ENCODE peak calls at places on chromosomes 12 and 14, in four cellular contexts. One of them, this sample, is unnamed.

GRCh38 chr12:53484686-53485567 is 14.3 kb downstream of the MAP3K12 start:
- DNase-seq in tibial nerve: no peak
- DNase-seq in A549: no peak
- DNase-seq in HepG2: no peak
- DNase-seq in this sample: no peak

GRCh38 chr14:99118046-99118721 is 153.8 kb downstream of the BCL11B start:
- DNase-seq in HepG2: no peak
- DNase-seq in A549: no peak
- DNase-seq in tibial nerve: no peak
- DNase-seq in this sample: peak; percentile 81

GRCh38 chr12:31387466-31387865 is 61.5 kb upstream of the SINHCAF start:
- DNase-seq in tibial nerve: no peak
- DNase-seq in HepG2: no peak
- DNase-seq in A549: no peak
- DNase-seq in this sample: no peak

GRCh38 chr12:132404956-132405741 is 75.8 kb upstream of the GALNT9 start:
- DNase-seq in HepG2: no peak
- DNase-seq in tibial nerve: no peak
- DNase-seq in A549: no peak
- DNase-seq in this sample: no peak

GRCh38 chr12:89507015-89507824 is 17.4 kb downstream of the GALNT4 start:
- DNase-seq in HepG2: peak; percentile 43
- DNase-seq in A549: peak; percentile 90
- DNase-seq in tibial nerve: no peak
- DNase-seq in this sample: no peak

GRCh38 chr12:27733052-27733656 is 22.5 kb downstream of the MRPS35 start:
- DNase-seq in tibial nerve: peak; percentile 36
- DNase-seq in A549: peak; percentile 55
- DNase-seq in HepG2: peak; percentile 10
- DNase-seq in this sample: no peak

GRCh38 chr12:75137896-75138295 is 71.7 kb downstream of the KCNC2 start:
- DNase-seq in HepG2: no peak
- DNase-seq in A549: no peak
- DNase-seq in tibial nerve: no peak
- DNase-seq in this sample: no peak

GRCh38 chr12:96034631-96035282 is 630 bp downstream of the LTA4H start:
- DNase-seq in tibial nerve: peak; percentile 16
- DNase-seq in HepG2: peak; percentile 22
- DNase-seq in A549: no peak
- DNase-seq in this sample: no peak

GRCh38 chr14:89267163-89267562 is 149.9 kb downstream of the FOXN3 start:
- DNase-seq in A549: no peak
- DNase-seq in HepG2: no peak
- DNase-seq in tibial nerve: no peak
- DNase-seq in this sample: no peak

GRCh38 chr12:69985656-69986055 is 160.6 kb downstream of the MYRFL start:
- DNase-seq in tibial nerve: no peak
- DNase-seq in A549: peak; percentile 50
- DNase-seq in HepG2: peak; percentile 24
- DNase-seq in this sample: peak; percentile 20

GRCh38 chr12:112574896-112575558 is 156.3 kb downstream of the PTPN11 start:
- DNase-seq in tibial nerve: no peak
- DNase-seq in HepG2: no peak
- DNase-seq in A549: no peak
- DNase-seq in this sample: no peak

GRCh38 chr12:27237790-27238771 is 6.0 kb upstream of the STK38L start:
- DNase-seq in tibial nerve: no peak
- DNase-seq in A549: no peak
- DNase-seq in HepG2: no peak
- DNase-seq in this sample: no peak

GRCh38 chr12:123478069-123478468 is 20.1 kb downstream of the SNRNP35 start:
- DNase-seq in A549: no peak
- DNase-seq in HepG2: no peak
- DNase-seq in tibial nerve: no peak
- DNase-seq in this sample: no peak

GRCh38 chr12:46998811-46999368 is 80.5 kb upstream of the PCED1B start:
- DNase-seq in tibial nerve: no peak
- DNase-seq in HepG2: no peak
- DNase-seq in A549: peak; percentile 14
- DNase-seq in this sample: no peak

GRCh38 chr12:49667319-49668090 is 39.7 kb downstream of the FMNL3 start:
- DNase-seq in tibial nerve: no peak
- DNase-seq in HepG2: no peak
- DNase-seq in A549: no peak
- DNase-seq in this sample: no peak

GRCh38 chr12:105539735-105540134 is 209.2 kb downstream of the C12orf75 start:
- DNase-seq in HepG2: no peak
- DNase-seq in A549: no peak
- DNase-seq in tibial nerve: no peak
- DNase-seq in this sample: no peak

GRCh38 chr12:47214001-47214619 is 134.4 kb upstream of the AMIGO2 start:
- DNase-seq in A549: no peak
- DNase-seq in HepG2: no peak
- DNase-seq in tibial nerve: no peak
- DNase-seq in this sample: no peak

GRCh38 chr12:14460212-14460841 is 94.8 kb downstream of the ATF7IP start:
- DNase-seq in HepG2: no peak
- DNase-seq in A549: no peak
- DNase-seq in tibial nerve: no peak
- DNase-seq in this sample: no peak

GRCh38 chr12:68358532-68359485 is 26.6 kb upstream of the MDM1 start:
- DNase-seq in A549: peak; percentile 88
- DNase-seq in HepG2: peak; percentile 57
- DNase-seq in tibial nerve: peak; percentile 92
- DNase-seq in this sample: peak; percentile 41

GRCh38 chr12:62841841-62842240 is 93.1 kb downstream of the PPM1H start:
- DNase-seq in A549: no peak
- DNase-seq in HepG2: no peak
- DNase-seq in tibial nerve: peak; percentile 7
- DNase-seq in this sample: no peak

GRCh38 chr12:55068416-55069010 is 48.7 kb downstream of the NEUROD4 start:
- DNase-seq in tibial nerve: peak; percentile 15
- DNase-seq in A549: peak; percentile 68
- DNase-seq in HepG2: peak; percentile 30
- DNase-seq in this sample: no peak

GRCh38 chr12:5269846-5270245 is 162.1 kb upstream of the NTF3 start:
- DNase-seq in A549: no peak
- DNase-seq in HepG2: no peak
- DNase-seq in tibial nerve: no peak
- DNase-seq in this sample: no peak

GRCh38 chr12:47846294-47846996 is 26.7 kb upstream of the HDAC7 start:
- DNase-seq in tibial nerve: no peak
- DNase-seq in A549: no peak
- DNase-seq in HepG2: no peak
- DNase-seq in this sample: no peak

GRCh38 chr12:85632390-85632789 is 203.8 kb downstream of the RASSF9 start:
- DNase-seq in HepG2: no peak
- DNase-seq in A549: no peak
- DNase-seq in tibial nerve: no peak
- DNase-seq in this sample: no peak

GRCh38 chr12:52627395-52628110 is 9.2 kb upstream of the KRT73 start:
- DNase-seq in tibial nerve: no peak
- DNase-seq in A549: no peak
- DNase-seq in HepG2: no peak
- DNase-seq in this sample: no peak

GRCh38 chr14:88791629-88792571 is 853 bp downstream of the EML5 start:
- DNase-seq in tibial nerve: no peak
- DNase-seq in HepG2: no peak
- DNase-seq in A549: peak; percentile 5
- DNase-seq in this sample: peak; percentile 86

GRCh38 chr12:32051511-32052299 is 54.9 kb upstream of the BICD1 start:
- DNase-seq in A549: peak; percentile 86
- DNase-seq in tibial nerve: no peak
- DNase-seq in HepG2: no peak
- DNase-seq in this sample: no peak

GRCh38 chr14:92632546-92633273 is 115.7 kb downstream of the LGMN start:
- DNase-seq in A549: no peak
- DNase-seq in tibial nerve: no peak
- DNase-seq in HepG2: no peak
- DNase-seq in this sample: no peak

GRCh38 chr12:70733385-70733784 is 96.2 kb upstream of the PTPRB start:
- DNase-seq in A549: peak; percentile 73
- DNase-seq in tibial nerve: peak; percentile 44
- DNase-seq in HepG2: peak; percentile 63
- DNase-seq in this sample: no peak

GRCh38 chr14:51860836-51861583 is 598 bp downstream of the GNG2 start:
- DNase-seq in tibial nerve: no peak
- DNase-seq in HepG2: no peak
- DNase-seq in A549: no peak
- DNase-seq in this sample: no peak

GRCh38 chr12:103809154-103809553 is 31.9 kb downstream of the NT5DC3 start:
- DNase-seq in A549: no peak
- DNase-seq in tibial nerve: no peak
- DNase-seq in HepG2: no peak
- DNase-seq in this sample: no peak

GRCh38 chr12:56127888-56128668 is at the start of gene ESYT1:
- DNase-seq in A549: peak; percentile 100
- DNase-seq in HepG2: peak; percentile 100
- DNase-seq in tibial nerve: peak; percentile 99
- DNase-seq in this sample: peak; percentile 99
- TF ChIP-seq POLR2A in A549: peak; percentile 69
- TF ChIP-seq POLR2A in HepG2: peak; percentile 90
- TF ChIP-seq POLR2A in tibial nerve: peak; percentile 98
- TF ChIP-seq POLR2A in this sample: no peak

DNA sequence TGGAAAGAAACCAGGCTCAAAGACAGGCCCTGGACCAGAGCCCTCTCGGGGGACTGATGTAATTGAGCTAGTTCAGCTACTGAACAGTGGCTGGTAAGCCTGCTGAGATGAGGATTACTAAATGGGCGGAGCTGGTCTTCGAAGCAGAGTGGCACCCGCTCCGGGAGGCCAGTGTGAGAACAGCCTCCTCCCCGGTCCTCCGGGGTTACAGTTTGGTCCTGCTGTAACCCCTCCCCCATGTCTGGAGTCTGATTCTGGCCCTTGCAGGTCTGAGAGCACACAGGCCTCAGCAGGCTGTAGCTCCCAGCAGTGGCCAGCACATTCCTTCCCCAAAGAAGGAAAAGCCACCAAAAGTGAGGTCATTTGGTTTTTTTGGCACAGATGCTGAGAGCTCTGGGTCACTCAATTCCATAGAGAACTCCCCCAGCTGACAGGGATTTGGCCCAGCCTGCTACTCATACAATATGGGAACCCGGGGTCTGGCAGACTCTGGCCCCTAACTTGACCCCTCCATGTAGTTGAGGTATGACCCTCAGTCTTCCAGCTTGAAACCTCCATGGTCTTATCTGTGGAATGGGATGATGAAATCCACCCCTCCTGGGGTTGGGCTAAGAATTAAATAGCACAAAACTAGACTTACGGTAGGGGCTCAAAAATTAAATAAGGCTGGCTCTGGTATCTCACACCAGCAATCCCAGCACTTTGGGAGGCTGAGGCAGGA is 39.0 kb downstream of the ACTN1 start:
- DNase-seq in A549: peak; percentile 98
- DNase-seq in HepG2: peak; percentile 78
- DNase-seq in tibial nerve: peak; percentile 61
- DNase-seq in this sample: no peak
- TF ChIP-seq EP300 in A549: peak; percentile 61
- TF ChIP-seq EP300 in HepG2: peak; percentile 20
- TF ChIP-seq EP300 in tibial nerve: peak; percentile 49
- TF ChIP-seq EP300 in this sample: no peak

GRCh38 chr14:75429562-75429961 is 1.7 kb downstream of the JDP2 start:
- DNase-seq in A549: no peak
- DNase-seq in HepG2: no peak
- DNase-seq in tibial nerve: no peak
- DNase-seq in this sample: no peak

GRCh38 chr14:75426332-75427125 is 1.3 kb upstream of the JDP2 start:
- DNase-seq in tibial nerve: no peak
- DNase-seq in HepG2: peak; percentile 40
- DNase-seq in A549: no peak
- DNase-seq in this sample: no peak

GRCh38 chr14:75428230-75429104 is 645 bp downstream of the JDP2 start:
- DNase-seq in A549: no peak
- DNase-seq in tibial nerve: no peak
- DNase-seq in HepG2: no peak
- DNase-seq in this sample: peak; percentile 38

GRCh38 chr14:75427126-75427481 is 718 bp upstream of the JDP2 start:
- DNase-seq in tibial nerve: no peak
- DNase-seq in HepG2: no peak
- DNase-seq in A549: no peak
- DNase-seq in this sample: peak; percentile 52

DNA sequence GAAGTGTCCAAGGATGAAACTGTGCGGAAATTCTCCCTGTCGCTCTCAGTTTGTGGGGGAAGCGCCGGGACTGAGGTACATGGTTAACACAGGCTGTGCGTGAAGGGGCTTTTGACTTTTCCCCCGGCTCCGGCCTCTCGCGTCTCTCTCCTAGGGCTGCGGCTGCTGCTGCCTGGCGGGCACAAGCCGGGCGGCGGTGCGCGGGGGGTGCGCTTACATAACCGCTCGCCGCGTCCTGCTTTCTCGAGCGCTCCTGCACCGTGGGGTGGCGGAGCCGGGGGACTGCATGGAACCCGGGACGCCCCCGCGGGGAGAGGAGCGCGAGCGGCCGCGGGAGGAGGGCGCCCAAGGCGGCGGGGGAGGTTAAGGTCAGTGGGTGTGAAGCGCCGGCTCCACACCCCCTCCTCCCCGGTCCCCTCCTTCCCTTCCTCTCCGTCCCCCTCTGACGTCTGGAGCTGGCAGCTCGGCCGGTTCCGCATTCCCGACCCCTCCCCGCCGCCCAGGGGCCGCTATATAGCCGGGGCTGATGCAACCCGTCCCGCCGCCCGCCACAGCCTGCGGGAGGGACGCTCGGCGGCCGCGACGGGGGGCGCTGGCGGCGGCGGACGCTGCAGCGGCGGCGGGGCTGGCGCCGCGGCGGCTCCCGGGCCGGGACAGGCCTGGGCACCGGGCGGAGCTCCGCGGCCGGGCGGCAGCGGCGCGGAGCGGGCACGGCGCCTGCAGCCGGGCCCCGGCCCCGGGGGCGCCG is at the start of gene JDP2:
- DNase-seq in A549: peak; percentile 80
- DNase-seq in HepG2: peak; percentile 60
- DNase-seq in tibial nerve: peak; percentile 96
- DNase-seq in this sample: peak; percentile 98
- TF ChIP-seq POLR2A in A549: peak; percentile 37
- TF ChIP-seq POLR2A in HepG2: no peak
- TF ChIP-seq POLR2A in tibial nerve: peak; percentile 82
- TF ChIP-seq POLR2A in this sample: peak; percentile 80

DNA sequence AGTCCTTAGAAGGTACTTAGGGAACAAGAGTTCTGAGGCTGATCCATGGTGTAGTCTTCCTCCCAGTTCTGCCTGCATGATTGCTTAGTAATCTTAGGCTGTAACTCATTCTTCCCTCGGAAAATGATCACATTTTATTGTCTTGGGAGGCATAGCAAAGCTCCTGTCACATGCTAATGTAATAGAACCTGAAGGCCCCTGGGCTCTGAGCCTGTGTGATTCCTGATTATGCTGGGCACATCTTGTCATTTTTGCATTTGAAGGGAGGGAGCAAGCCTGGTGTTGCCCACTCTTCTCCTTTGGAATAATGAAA is 215.4 kb downstream of the MSRB3 start:
- DNase-seq in tibial nerve: no peak
- DNase-seq in A549: no peak
- DNase-seq in HepG2: no peak
- DNase-seq in this sample: no peak
- TF ChIP-seq EP300 in tibial nerve: no peak
- TF ChIP-seq EP300 in A549: no peak
- TF ChIP-seq EP300 in HepG2: no peak
- TF ChIP-seq EP300 in this sample: no peak

GRCh38 chr14:105020815-105021655 is at the start of gene CDCA4:
- DNase-seq in tibial nerve: peak; percentile 96
- DNase-seq in A549: peak; percentile 96
- DNase-seq in HepG2: peak; percentile 88
- DNase-seq in this sample: peak; percentile 98
- TF ChIP-seq POLR2A in tibial nerve: peak; percentile 86
- TF ChIP-seq POLR2A in A549: peak; percentile 71
- TF ChIP-seq POLR2A in HepG2: peak; percentile 63
- TF ChIP-seq POLR2A in this sample: no peak